ENCODE peak calls at places on chromosome 1, in ten cellular contexts. V is left ventricle myocardium inferior; C is CD8-positive, alpha-beta T cell; P is stomach; J is A549; H is PC-9; R is left lung; D is right atrium auricular region; W is lower lobe of right lung; G is gastrocnemius medialis. A is an unnamed sample.
A peak's percentile ranks its signal among the peaks of the same experiment; 100 is the strongest.

GRCh38 chr1:53559854-53560571 is 100.8 kb downstream of the DMRTB1 start:
- DNase-seq in V (no peak), C (no peak), P (no peak), J (no peak), H (no peak), R (no peak), D (no peak), W (no peak), G (no peak), A (no peak)

GRCh38 chr1:109475261-109475660 is 8.4 kb upstream of the ATXN7L2 start:
- DNase-seq in V (no peak), C (no peak), P (no peak), J (no peak), H (no peak), R (no peak), D (no peak), W (no peak), G (no peak), A (no peak)

GRCh38 chr1:72357411-72357810 is 75.1 kb upstream of the NEGR1 start:
- DNase-seq in V (no peak), C (no peak), P (no peak), J (no peak), H (peak; percentile 44), R (no peak), D (no peak), W (no peak), G (no peak), A (no peak)

GRCh38 chr1:226063362-226064167 is 1.0 kb downstream of the H3-3A start:
- DNase-seq in V (peak; percentile 43), C (peak; percentile 36), P (peak; percentile 44), J (peak; percentile 31), H (no peak), R (peak; percentile 84), D (peak; percentile 62), W (peak; percentile 53), G (peak; percentile 32), A (peak; percentile 45)

GRCh38 chr1:16075337-16076002 is 2.0 kb upstream of the FAM131C start:
- DNase-seq in V (peak; percentile 65), C (no peak), P (peak; percentile 80), J (no peak), H (no peak), R (no peak), D (no peak), W (no peak), G (no peak), A (no peak)

GRCh38 chr1:167984886-167985489 is 48.1 kb upstream of the MPC2 start:
- DNase-seq in V (no peak), C (no peak), P (no peak), J (peak; percentile 17), H (no peak), R (no peak), D (no peak), W (no peak), G (no peak), A (no peak)

GRCh38 chr1:216600730-216601426 is 122.4 kb downstream of the ESRRG start:
- DNase-seq in V (peak; percentile 73), C (no peak), P (peak; percentile 74), J (peak; percentile 81), H (peak; percentile 37), R (peak; percentile 87), D (peak; percentile 79), W (peak; percentile 83), G (peak; percentile 70), A (peak; percentile 74)

GRCh38 chr1:67468066-67468718 is 38.0 kb upstream of the SERBP1 start:
- DNase-seq in V (no peak), C (no peak), P (no peak), J (no peak), H (peak; percentile 55), R (no peak), D (no peak), W (no peak), G (no peak), A (no peak)

GRCh38 chr1:184359909-184360308 is 26.9 kb upstream of the C1orf21 start:
- DNase-seq in V (no peak), C (no peak), P (no peak), J (no peak), H (no peak), R (no peak), D (no peak), W (no peak), G (no peak), A (no peak)

GRCh38 chr1:160024195-160024905 is 7.4 kb downstream of the PIGM start:
- DNase-seq in V (no peak), C (no peak), P (no peak), J (no peak), H (no peak), R (no peak), D (no peak), W (no peak), G (no peak), A (no peak)

GRCh38 chr1:111422546-111423391 is 4.8 kb downstream of the OVGP1 start:
- DNase-seq in V (no peak), C (no peak), P (peak; percentile 64), J (peak; percentile 24), H (peak; percentile 93), R (peak; percentile 79), D (no peak), W (peak; percentile 62), G (no peak), A (peak; percentile 3)

GRCh38 chr1:22347854-22348760 is 103.5 kb upstream of the ZBTB40 start:
- DNase-seq in V (no peak), C (no peak), P (no peak), J (peak; percentile 64), H (no peak), R (no peak), D (no peak), W (no peak), G (no peak), A (no peak)

GRCh38 chr1:151158751-151159251 is 2.4 kb downstream of the TNFAIP8L2 start:
- DNase-seq in V (no peak), C (no peak), P (no peak), J (no peak), H (no peak), R (peak; percentile 81), D (no peak), W (no peak), G (no peak), A (no peak)

GRCh38 chr1:55679971-55680370 is 464.8 kb upstream of the USP24 start:
- DNase-seq in V (no peak), C (no peak), P (no peak), J (no peak), H (no peak), R (no peak), D (no peak), W (no peak), G (no peak), A (no peak)

GRCh38 chr1:109272021-109272799 is 10.7 kb downstream of the PSRC1 start:
- DNase-seq in V (peak; percentile 41), C (no peak), P (no peak), J (no peak), H (no peak), R (peak; percentile 63), D (no peak), W (peak; percentile 39), G (no peak), A (no peak)

GRCh38 chr1:10170362-10170665 is 40.1 kb upstream of the KIF1B start:
- DNase-seq in V (no peak), C (no peak), P (no peak), J (no peak), H (peak; percentile 48), R (no peak), D (no peak), W (no peak), G (no peak), A (no peak)

GRCh38 chr1:10168912-10169514 is 41.4 kb upstream of the KIF1B start:
- DNase-seq in V (no peak), C (no peak), P (no peak), J (no peak), H (no peak), R (no peak), D (no peak), W (no peak), G (no peak), A (no peak)

GRCh38 chr1:10171995-10172669 is 38.2 kb upstream of the KIF1B start:
- DNase-seq in V (no peak), C (no peak), P (no peak), J (no peak), H (no peak), R (no peak), D (no peak), W (no peak), G (no peak), A (no peak)

GRCh38 chr1:10171105-10171767 is 39.1 kb upstream of the KIF1B start:
- DNase-seq in V (no peak), C (no peak), P (no peak), J (no peak), H (no peak), R (no peak), D (no peak), W (no peak), G (no peak), A (no peak)

GRCh38 chr1:10173582-10173981 is 36.8 kb upstream of the KIF1B start:
- DNase-seq in V (no peak), C (no peak), P (no peak), J (no peak), H (no peak), R (no peak), D (no peak), W (no peak), G (no peak), A (no peak)
- TF ChIP-seq CTCF in V (no peak), C (no peak), P (no peak), J (no peak), H (no peak), R (no peak), D (no peak), W (no peak), G (no peak), A (no peak)

GRCh38 chr1:207055386-207056001 is 2.4 kb downstream of the PFKFB2 start:
- DNase-seq in V (no peak), C (no peak), P (no peak), J (no peak), H (no peak), R (no peak), D (no peak), W (no peak), G (no peak), A (no peak)
- H3K4me3 ChIP-seq in V (peak overlapping the region; percentile 84), C (no peak overlapping the region), P (no peak overlapping the region), J (no peak overlapping the region), H (no peak overlapping the region), R (no peak overlapping the region), D (no peak overlapping the region), W (no peak overlapping the region), G (peak overlapping the region; percentile 77), A (no peak overlapping the region)

DNA sequence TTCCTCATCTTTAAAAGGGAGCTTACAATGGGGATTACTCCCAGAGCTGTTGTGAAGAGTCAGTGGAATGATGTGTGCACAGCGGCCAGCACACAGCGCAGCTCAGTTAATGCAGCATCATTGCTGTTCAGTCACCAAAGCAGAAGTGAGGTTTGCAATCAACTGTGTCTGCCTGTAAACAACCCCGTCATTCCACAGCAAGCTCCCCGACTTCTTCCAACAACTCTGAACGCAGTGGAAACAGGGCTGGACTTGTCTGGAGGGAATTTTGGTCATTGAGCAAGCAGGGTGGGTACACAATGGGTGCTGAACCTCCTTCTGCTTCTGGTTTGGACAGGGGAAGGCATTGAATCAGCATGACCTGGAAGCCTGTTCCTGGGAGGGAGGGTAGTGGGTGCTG is 347.4 kb downstream of the PTPRU start:
- DNase-seq in V (no peak), C (no peak), P (no peak), J (no peak), H (no peak), R (no peak), D (no peak), W (no peak), G (no peak), A (no peak)
- H3K4me1 ChIP-seq in V (no peaks in the 10 kb centered on the region), C (no peaks in the 10 kb centered on the region), P (no peaks in the 10 kb centered on the region), J (no peaks in the 10 kb centered on the region), H (no peaks in the 10 kb centered on the region), R (no peaks in the 10 kb centered on the region), D (no peaks in the 10 kb centered on the region), W (no peaks in the 10 kb centered on the region), G (no peaks in the 10 kb centered on the region), A (no peaks in the 10 kb centered on the region)

GRCh38 chr1:12096615-12097014 is 33.5 kb downstream of the TNFRSF8 start:
- DNase-seq in V (no peak), C (no peak), P (no peak), J (no peak), H (no peak), R (no peak), D (no peak), W (no peak), G (no peak), A (no peak)
- TF ChIP-seq CTCF in V (no peak), C (no peak), P (no peak), J (no peak), H (no peak), R (no peak), D (no peak), W (no peak), G (no peak), A (no peak)

A was measured in cardiac muscle cell.